ENCODE peak calls at places on chromosomes 1 and 21, in nine cellular contexts. Z is Right ventricle myocardium superior; M is AG08395; X is CD4-positive, alpha-beta memory T cell; Q is T47D; U is Daoy; L is GM13977; D is T-cell; Y is OCI-LY7. N is an unnamed sample.

GRCh38 chr21:22063140-22063539 is 1064.9 kb downstream of the NCAM2 start:
- DNase-seq in Z (no peak), M (no peak), X (no peak), Q (no peak), U (no peak), L (no peak), D (no peak), Y (no peak), N (no peak)

GRCh38 chr1:160829766-160830165 is 32.9 kb downstream of the CD244 start:
- DNase-seq in Z (no peak), M (no peak), X (no peak), Q (no peak), U (no peak), L (no peak), D (no peak), Y (no peak), N (no peak)

GRCh38 chr1:185776521-185776920 is 42.3 kb downstream of the HMCN1 start:
- DNase-seq in Z (no peak), M (no peak), X (no peak), Q (no peak), U (no peak), L (no peak), D (no peak), Y (no peak), N (no peak)

GRCh38 chr1:923131-923990 is at the start of gene SAMD11:
- DNase-seq in Z (peak), M (peak), X (peak), Q (no peak), U (peak), L (no peak), D (peak), Y (peak), N (peak)

GRCh38 chr1:228207851-228208821 is at the start of gene OBSCN:
- DNase-seq in Z (peak), M (no peak), X (no peak), Q (no peak), U (no peak), L (no peak), D (no peak), Y (no peak), N (no peak)

GRCh38 chr1:107689157-107689556 is 275.8 kb downstream of the VAV3 start:
- DNase-seq in Z (no peak), M (no peak), X (no peak), Q (no peak), U (no peak), L (no peak), D (no peak), Y (no peak), N (no peak)

GRCh38 chr21:34833465-34833864 is 164.7 kb downstream of the CLIC6 start:
- DNase-seq in Z (no peak), M (no peak), X (no peak), Q (no peak), U (no peak), L (no peak), D (no peak), Y (no peak), N (no peak)

GRCh38 chr1:245566952-245567351 is 412.2 kb downstream of the KIF26B start:
- DNase-seq in Z (no peak), M (peak), X (no peak), Q (no peak), U (no peak), L (no peak), D (no peak), Y (no peak), N (no peak)

GRCh38 chr1:215526147-215526845 is 40.8 kb upstream of the KCTD3 start:
- DNase-seq in Z (no peak), M (peak), X (peak), Q (no peak), U (peak), L (peak), D (no peak), Y (peak), N (peak)

GRCh38 chr1:211371406-211372105 is 44.9 kb downstream of the TRAF5 start:
- DNase-seq in Z (no peak), M (no peak), X (no peak), Q (no peak), U (peak), L (no peak), D (no peak), Y (no peak), N (peak)

GRCh38 chr1:227888404-227889046 is 59.2 kb downstream of the WNT9A start:
- DNase-seq in Z (no peak), M (no peak), X (no peak), Q (no peak), U (peak), L (no peak), D (no peak), Y (no peak), N (no peak)

GRCh38 chr21:45320991-45321656 is 33.4 kb upstream of the POFUT2 start:
- DNase-seq in Z (peak), M (peak), X (no peak), Q (no peak), U (no peak), L (no peak), D (no peak), Y (no peak), N (no peak)

GRCh38 chr1:25748531-25749205 is 51.3 kb upstream of the SELENON start:
- DNase-seq in Z (peak), M (no peak), X (no peak), Q (no peak), U (no peak), L (no peak), D (no peak), Y (no peak), N (no peak)